ENCODE peak calls at places on chromosomes 4 and X, in four cellular contexts. J is endothelial cell, E is adrenal gland, V is heart right ventricle. O is an unnamed sample.

GRCh38 chr4:180052629-180053028 is 2190.6 kb upstream of the TENM3 start:
- DNase-seq in J (no peak), V (no peak), E (no peak), O (no peak)

GRCh38 chrX:39948564-39948963 is 149.2 kb downstream of the BCOR start:
- DNase-seq in J (peak), V (no peak), E (no peak), O (peak)

GRCh38 chr4:56465599-56466295 is 1.7 kb upstream of the SRP72 start:
- DNase-seq in J (no peak), V (no peak), E (no peak), O (no peak)

GRCh38 chr4:179695175-179695574 is 2252.9 kb upstream of the AGA start:
- DNase-seq in E (no peak), V (no peak), J (no peak), O (no peak)

GRCh38 chr4:38781854-38782261 is 932 bp downstream of the TLR10 start:
- DNase-seq in V (no peak), J (no peak), E (no peak), O (no peak)

GRCh38 chrX:118349188-118349587 is 3.3 kb downstream of the WDR44 start:
- DNase-seq in E (no peak), V (no peak), J (no peak), O (no peak)

GRCh38 chr4:37733230-37733904 is 47.2 kb upstream of the RELL1 start:
- DNase-seq in J (no peak), E (no peak), V (no peak), O (no peak)

GRCh38 chrX:37921758-37922157 is 74.4 kb upstream of the DYNLT3 start:
- DNase-seq in E (no peak), V (no peak), J (no peak), O (no peak)

GRCh38 chrX:14027511-14028019 is 2.1 kb downstream of the GEMIN8 start:
- DNase-seq in V (no peak), J (no peak), E (no peak), O (no peak)

GRCh38 chr4:28886934-28887333 is 1833.2 kb upstream of the PCDH7 start:
- DNase-seq in E (no peak), J (no peak), V (no peak), O (no peak)

GRCh38 chr4:78627046-78627965 is 75.7 kb downstream of the ANXA3 start:
- DNase-seq in J (no peak), V (no peak), E (no peak), O (no peak)

GRCh38 chr4:86223472-86223871 is 136.4 kb downstream of the MAPK10 start:
- DNase-seq in E (no peak), V (no peak), J (peak), O (no peak)
- TF ChIP-seq CTCF in E (peak), V (no peak), J (peak), O (peak)

GRCh38 chrX:129525162-129525561 is 1.9 kb upstream of the SMARCA1 start:
- DNase-seq in J (no peak), E (no peak), V (no peak), O (no peak)

GRCh38 chrX:129523076-129524055 is at the start of gene SMARCA1:
- DNase-seq in J (peak), V (peak), E (peak), O (peak)

GRCh38 chrX:129524250-129524850 is 1.1 kb upstream of the SMARCA1 start:
- DNase-seq in E (no peak), V (no peak), J (no peak), O (no peak)

GRCh38 chrX:129520151-129520550 is 3.1 kb downstream of the SMARCA1 start:
- DNase-seq in J (no peak), V (no peak), E (no peak), O (no peak)

DNA sequence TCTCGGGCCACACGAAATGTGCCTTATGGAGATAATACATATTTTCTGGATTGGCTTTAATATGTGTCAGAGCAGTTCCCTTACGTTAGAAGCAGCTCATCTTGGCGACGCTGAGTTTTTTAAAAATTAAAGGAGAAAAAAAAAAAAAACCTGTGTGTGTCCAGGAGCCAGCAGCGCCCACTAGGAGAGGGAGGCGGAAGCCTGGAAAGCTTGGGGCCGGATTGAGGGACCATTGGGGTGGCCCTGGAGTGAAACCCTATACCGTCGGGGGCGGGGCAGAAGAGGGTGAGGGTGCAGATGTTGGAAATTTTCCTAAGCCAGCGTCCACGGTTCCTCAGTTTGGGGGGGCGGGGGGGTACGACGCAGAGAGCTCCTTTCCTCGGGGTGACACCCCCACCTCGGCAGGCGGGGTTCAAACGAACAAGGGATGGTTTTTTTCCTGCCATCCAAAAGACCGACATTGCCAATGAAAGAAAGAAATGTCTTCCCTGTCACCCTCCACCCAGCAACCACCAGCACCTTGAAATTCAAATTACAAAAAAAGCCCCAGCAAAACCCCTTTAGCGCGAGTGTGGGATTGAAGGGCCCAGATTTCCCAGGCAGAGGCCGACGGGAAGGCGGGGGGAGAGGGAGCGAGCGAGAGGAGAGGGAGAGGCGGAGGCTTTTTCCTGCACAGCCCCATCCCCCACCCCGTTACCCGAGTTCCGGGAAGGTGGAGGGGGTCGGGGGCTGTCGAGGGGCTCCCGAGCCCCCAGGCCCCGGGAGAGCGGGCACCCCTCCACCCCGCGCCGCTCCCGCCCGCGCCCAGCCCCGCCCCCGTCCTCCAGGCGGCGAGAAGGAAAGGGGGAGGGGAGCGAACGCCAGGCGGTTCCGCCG is 868 bp downstream of the SMARCA1 start:
- DNase-seq in J (peak), E (peak), V (peak), O (peak)
- TF ChIP-seq CTCF in J (no peak), E (peak), V (peak), O (no peak)

DNA sequence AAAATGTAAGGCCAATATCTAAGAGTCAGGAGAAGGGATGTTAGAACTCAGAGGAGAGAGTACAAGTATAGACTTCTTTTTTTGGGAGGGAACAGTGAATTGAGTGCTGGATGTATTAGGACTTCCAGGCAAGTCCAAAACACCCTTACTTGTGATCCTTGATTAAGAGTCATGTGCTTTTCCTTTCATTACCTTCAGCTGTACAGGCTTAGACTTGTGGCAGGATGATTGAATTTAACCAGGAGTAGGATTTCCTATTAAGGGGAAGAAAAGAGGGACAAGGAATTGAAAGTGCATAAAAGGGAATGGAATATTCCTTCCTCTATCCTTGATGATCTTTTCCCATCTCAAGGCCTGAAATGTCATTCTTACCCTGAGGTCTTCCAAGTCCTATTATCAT is 606.7 kb downstream of the STIM2 start:
- DNase-seq in E (no peak), V (no peak), J (no peak), O (no peak)
- TF ChIP-seq CTCF in E (no peak), V (no peak), J (no peak), O (no peak)

GRCh38 chr4:100093091-100093866 is 97.0 kb downstream of the DDIT4L start:
- DNase-seq in J (peak), V (peak), E (peak), O (peak)
- TF ChIP-seq CTCF in J (peak), V (peak), E (peak), O (peak)

DNA sequence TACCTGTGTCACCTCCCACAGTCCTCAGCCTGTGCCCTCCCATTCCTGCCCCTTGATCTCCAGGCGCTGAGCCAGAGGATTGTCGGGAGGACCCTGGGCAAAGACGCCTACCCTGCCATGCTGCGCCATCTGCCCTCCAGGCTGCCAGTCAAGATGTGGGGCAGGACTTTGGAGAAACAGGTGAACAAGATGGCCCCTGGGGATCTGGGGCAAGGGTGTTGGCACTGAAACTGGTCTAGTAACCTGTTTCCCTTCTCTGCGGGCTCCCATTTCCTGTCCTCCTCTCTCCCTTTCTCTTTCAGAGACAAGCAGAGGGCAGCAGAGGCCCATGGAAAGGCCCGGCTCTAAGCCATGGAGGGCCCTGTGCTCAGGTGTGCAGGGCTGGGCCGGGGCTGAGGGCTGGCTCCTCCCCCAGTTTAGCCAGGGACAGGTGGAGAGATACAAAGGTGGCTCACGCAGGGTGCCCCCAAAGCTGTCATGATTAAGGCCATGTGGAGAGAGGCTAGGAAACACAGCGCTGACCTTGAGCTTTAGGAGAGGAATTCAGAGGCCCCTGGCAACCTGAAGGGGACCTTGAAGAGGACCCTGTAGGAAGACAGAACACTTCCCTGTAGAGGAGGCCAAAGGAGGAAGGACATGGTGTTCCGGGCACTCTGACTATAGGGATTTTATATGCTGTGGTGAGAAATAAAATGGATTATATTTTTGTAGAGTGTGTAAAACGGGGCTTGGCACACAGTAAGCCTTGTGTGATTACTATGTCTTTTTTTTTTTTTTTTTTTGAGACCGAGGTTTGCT is at the start of gene GLOD5:
- DNase-seq in V (no peak), E (peak), J (peak), O (peak)
- TF ChIP-seq CTCF in V (no peak), E (no peak), J (no peak), O (no peak)

O was measured in glutamatergic neuron.